ENCODE peak calls at places on chromosomes 5 and 9, in ten cellular contexts. P is BJ; I is HEK293T; X is T-helper 1 cell; W is cardiac muscle cell; Y is choroid plexus epithelial cell; C is activated CD4-positive, alpha-beta memory T cell treated with anti-CD3 and anti-CD28 coated beads, Interleukin-2, amount 10 ng/mL, durations not matched to agents 7 days and 5 days; D is T-helper 9 cell; K is activated T-cell treated with anti-CD3 and anti-CD28 coated beads for 48 hours; L is caudate nucleus. H is an unnamed sample.

GRCh38 chr5:155983954-155984353 is 343.0 kb upstream of the SGCD start:
- DNase-seq in P (no peak), K (no peak), L (no peak), I (no peak), D (no peak), W (no peak), Y (no peak), C (no peak), X (no peak), H (no peak)

GRCh38 chr9:130561056-130561455 is 18.3 kb upstream of the FUBP3 start:
- DNase-seq in P (no peak), C (no peak), I (no peak), W (no peak), K (no peak), L (no peak), Y (no peak), X (no peak), D (no peak), H (no peak)

GRCh38 chr5:74242516-74242915 is 398.0 kb downstream of the ENC1 start:
- DNase-seq in D (no peak), P (no peak), X (no peak), W (no peak), Y (no peak), L (no peak), C (no peak), K (no peak), I (no peak), H (no peak)

GRCh38 chr9:105846825-105847224 is 152.5 kb downstream of the TMEM38B start:
- DNase-seq in X (no peak), C (no peak), D (no peak), W (no peak), P (no peak), K (no peak), L (no peak), Y (no peak), I (no peak), H (no peak)

GRCh38 chr5:74477761-74478160 is 162.8 kb downstream of the ENC1 start:
- DNase-seq in W (no peak), D (no peak), Y (no peak), K (no peak), P (no peak), L (no peak), I (no peak), C (no peak), X (no peak), H (no peak)

GRCh38 chr9:133463864-133464615 is 4.3 kb downstream of the CACFD1 start:
- DNase-seq in D (no peak), K (no peak), Y (no peak), L (no peak), X (no peak), P (no peak), I (no peak), C (no peak), W (peak), H (no peak)

GRCh38 chr5:51226420-51226735 is 156.9 kb upstream of the ISL1 start:
- DNase-seq in X (no peak), I (peak), C (no peak), K (no peak), W (no peak), P (no peak), L (no peak), Y (no peak), D (no peak), H (no peak)

GRCh38 chr9:134619456-134619982 is 22.1 kb upstream of the COL5A1 start:
- DNase-seq in L (no peak), C (no peak), Y (no peak), K (no peak), D (no peak), P (no peak), I (no peak), W (no peak), X (no peak), H (peak)

GRCh38 chr5:78677777-78678668 is 29.5 kb upstream of the LHFPL2 start:
- DNase-seq in Y (peak), I (no peak), K (no peak), L (no peak), X (no peak), D (no peak), C (no peak), P (peak), W (peak), H (no peak)

GRCh38 chr5:161850491-161850890 is 2.6 kb downstream of the GABRA1 start:
- DNase-seq in D (no peak), I (no peak), L (no peak), Y (no peak), K (no peak), P (no peak), C (no peak), W (no peak), X (no peak), H (no peak)

GRCh38 chr9:133346021-133346713 is 1.8 kb downstream of the MED22 start:
- DNase-seq in Y (no peak), I (no peak), D (no peak), X (no peak), L (no peak), K (no peak), P (no peak), W (no peak), C (no peak), H (no peak)

GRCh38 chr9:6584881-6585597 is 60.5 kb downstream of the GLDC start:
- DNase-seq in L (no peak), X (no peak), P (no peak), W (peak), C (no peak), Y (peak), D (no peak), K (no peak), I (no peak), H (no peak)

GRCh38 chr9:19533373-19533772 is 124.6 kb downstream of the ACER2 start:
- DNase-seq in X (no peak), C (no peak), Y (peak), K (no peak), I (no peak), W (peak), P (no peak), L (no peak), D (no peak), H (no peak)

GRCh38 chr5:178107889-178108288 is 5.4 kb upstream of the N4BP3 start:
- DNase-seq in Y (no peak), K (no peak), C (no peak), L (no peak), P (no peak), W (no peak), D (no peak), X (no peak), I (no peak), H (no peak)

GRCh38 chr5:76657091-76657490 is 33.9 kb upstream of the F2RL2 start:
- DNase-seq in I (no peak), W (no peak), P (no peak), Y (no peak), K (no peak), C (no peak), D (no peak), X (no peak), L (no peak), H (no peak)

GRCh38 chr9:129266536-129266935 is 88.5 kb upstream of the IER5L start:
- DNase-seq in L (no peak), D (no peak), P (no peak), Y (no peak), K (no peak), C (no peak), X (no peak), I (no peak), W (no peak), H (no peak)

GRCh38 chr9:40928803-40929487 is 199.5 kb downstream of the FOXD4L6 start:
- DNase-seq in D (no peak), P (no peak), L (no peak), I (no peak), K (no peak), X (no peak), C (no peak), Y (no peak), W (no peak), H (no peak)

GRCh38 chr9:124871156-124871561 is 9.2 kb downstream of the ARPC5L start:
- DNase-seq in Y (no peak), X (no peak), W (no peak), P (no peak), I (no peak), L (no peak), D (no peak), C (no peak), K (no peak), H (no peak)

GRCh38 chr9:114300153-114300845 is 22.6 kb upstream of the ORM1 start:
- DNase-seq in P (no peak), K (no peak), D (no peak), L (no peak), Y (no peak), I (no peak), W (no peak), X (no peak), C (peak), H (peak)

GRCh38 chr9:5428172-5428571 is 9.6 kb downstream of the PLGRKT start:
- DNase-seq in Y (no peak), D (no peak), I (no peak), K (no peak), P (no peak), X (no peak), L (no peak), W (no peak), C (no peak), H (no peak)

GRCh38 chr5:96751203-96752169 is 56.3 kb downstream of the ERAP1 start:
- DNase-seq in W (no peak), C (no peak), K (no peak), I (no peak), D (no peak), P (no peak), X (no peak), L (no peak), Y (no peak), H (no peak)

GRCh38 chr9:127203501-127204327 is 60.9 kb upstream of the GARNL3 start:
- DNase-seq in D (no peak), X (no peak), C (no peak), K (no peak), W (no peak), Y (no peak), I (no peak), L (no peak), P (no peak), H (no peak)

GRCh38 chr5:154291917-154292316 is 101.4 kb downstream of the GALNT10 start:
- DNase-seq in W (no peak), I (no peak), L (no peak), X (no peak), D (no peak), C (no peak), K (no peak), Y (no peak), P (no peak), H (no peak)

GRCh38 chr9:133449760-133450159 is 10.0 kb upstream of the CACFD1 start:
- DNase-seq in D (no peak), C (no peak), K (no peak), P (no peak), L (no peak), I (no peak), Y (no peak), X (no peak), W (no peak), H (no peak)

GRCh38 chr9:93307468-93308157 is 123.7 kb downstream of the WNK2 start:
- DNase-seq in W (no peak), I (no peak), P (no peak), L (no peak), K (no peak), C (peak), X (no peak), Y (no peak), D (no peak), H (peak)

GRCh38 chr5:38809388-38810359 is 36.1 kb upstream of the OSMR start:
- DNase-seq in C (peak), X (no peak), I (peak), L (peak), D (peak), W (peak), P (peak), K (peak), Y (peak), H (peak)

H was measured in activated CD8-positive, alpha-beta memory T cell treated with anti-CD3 and anti-CD28 coated beads, Interleukin-2, amount 10 ng/mL, durations not matched to agents 7 days and 5 days.